ENCODE peak calls at places on chromosomes 3 and 15, in six cellular contexts. E, A, F, V, K and Y are unnamed samples.

GRCh38 chr15:29668120-29668602 is 154.1 kb downstream of the TJP1 start:
- DNase-seq in A (no peak), E (peak), V (no peak), F (peak), K (peak), Y (peak)

GRCh38 chr15:98124576-98124975 is 164.1 kb downstream of the ARRDC4 start:
- DNase-seq in A (no peak), V (no peak), F (no peak), E (no peak), K (no peak), Y (no peak)

GRCh38 chr15:67762610-67763368 is 62.5 kb upstream of the SKOR1 start:
- DNase-seq in A (no peak), E (no peak), F (no peak), K (no peak), V (peak), Y (no peak)

GRCh38 chr3:41339758-41340157 is 140.5 kb downstream of the CTNNB1 start:
- DNase-seq in A (no peak), V (no peak), E (no peak), K (no peak), F (no peak), Y (no peak)

GRCh38 chr3:110955301-110955880 is 116.2 kb upstream of the NECTIN3 start:
- DNase-seq in V (no peak), F (no peak), A (no peak), E (no peak), K (peak), Y (no peak)

GRCh38 chr3:4746241-4746958 is 232.8 kb upstream of the BHLHE40 start:
- DNase-seq in F (no peak), A (no peak), V (no peak), K (peak), E (no peak), Y (no peak)

GRCh38 chr3:13070622-13071021 is 2.6 kb downstream of the IQSEC1 start:
- DNase-seq in V (no peak), K (no peak), A (no peak), F (no peak), E (no peak), Y (no peak)

GRCh38 chr3:143482106-143483088 is 362.8 kb downstream of the CHST2 start:
- DNase-seq in A (no peak), V (no peak), F (no peak), E (peak), K (no peak), Y (no peak)

GRCh38 chr3:52892290-52892624 is 5.1 kb downstream of the STIMATE start:
- DNase-seq in K (no peak), V (no peak), E (no peak), A (no peak), F (no peak), Y (no peak)

GRCh38 chr3:193572426-193572908 is 17.8 kb upstream of the ATP13A4 start:
- DNase-seq in V (no peak), K (peak), E (peak), A (no peak), F (peak), Y (peak)

GRCh38 chr3:58351920-58352319 is 19.2 kb downstream of the PXK start:
- DNase-seq in F (no peak), A (no peak), V (no peak), K (no peak), E (no peak), Y (no peak)

GRCh38 chr3:69425249-69425648 is 39.4 kb upstream of the FRMD4B start:
- DNase-seq in V (peak), K (peak), F (no peak), A (no peak), E (peak), Y (no peak)

GRCh38 chr3:174862666-174863065 is 3.5 kb downstream of the NAALADL2 start:
- DNase-seq in E (peak), F (no peak), V (no peak), A (no peak), K (no peak), Y (no peak)

GRCh38 chr3:177150970-177151627 is 46.2 kb downstream of the TBL1XR1 start:
- DNase-seq in K (peak), F (no peak), A (no peak), V (no peak), E (peak), Y (peak)

GRCh38 chr3:124664804-124665203 is 65.4 kb upstream of the UMPS start:
- DNase-seq in K (no peak), F (no peak), V (no peak), E (no peak), A (no peak), Y (no peak)

GRCh38 chr3:56336023-56336422 is 132.2 kb downstream of the ERC2 start:
- DNase-seq in F (no peak), K (no peak), A (no peak), V (no peak), E (no peak), Y (no peak)